ENCODE peak calls at places on chromosomes 5 and 9, in five cellular contexts. Z, V, R, O and Q are unnamed samples.

GRCh38 chr5:172454355-172455086 is at the start of gene SH3PXD2B:
- DNase-seq in Z (peak; percentile 57), V (no peak), R (peak; percentile 55), O (peak; percentile 51), Q (peak; percentile 75)

GRCh38 chr5:123124495-123125171 is 35.6 kb downstream of the PRDM6 start:
- DNase-seq in Z (no peak), V (no peak), R (no peak), O (no peak), Q (no peak)

GRCh38 chr9:71268871-71269640 is 147.6 kb upstream of the TRPM3 start:
- DNase-seq in Z (no peak), V (no peak), R (no peak), O (no peak), Q (no peak)

GRCh38 chr9:127129718-127130085 is 7.3 kb upstream of the ANGPTL2 start:
- DNase-seq in Z (no peak), V (no peak), R (no peak), O (no peak), Q (no peak)

GRCh38 chr9:35396560-35397215 is 93.2 kb upstream of the RUSC2 start:
- DNase-seq in Z (no peak), V (no peak), R (no peak), O (no peak), Q (no peak)

GRCh38 chr9:136305822-136306690 is 2.2 kb upstream of the CCDC187 start:
- DNase-seq in Z (no peak), V (no peak), R (no peak), O (no peak), Q (peak; percentile 66)

GRCh38 chr5:86837610-86838009 is 219.9 kb downstream of the COX7C start:
- DNase-seq in Z (no peak), V (no peak), R (no peak), O (peak; percentile 18), Q (no peak)

GRCh38 chr5:30102185-30102584 is 1091.3 kb upstream of the CDH6 start:
- DNase-seq in Z (no peak), V (no peak), R (no peak), O (no peak), Q (no peak)

GRCh38 chr5:157990583-157991181 is 131.7 kb upstream of the CLINT1 start:
- DNase-seq in Z (no peak), V (no peak), R (no peak), O (no peak), Q (no peak)

GRCh38 chr5:133953568-133954145 is 14.8 kb downstream of the C5orf15 start:
- DNase-seq in Z (no peak), V (no peak), R (no peak), O (no peak), Q (no peak)
- H3K27ac ChIP-seq in Z (no peak overlapping the region), V (peak overlapping the region; percentile 80), R (no peak overlapping the region), O (peak overlapping the region; percentile 54), Q (no peak overlapping the region)

GRCh38 chr5:112350626-112351025 is 68.5 kb downstream of the EPB41L4A start:
- DNase-seq in Z (no peak), V (no peak), R (no peak), O (no peak), Q (no peak)
- H3K27ac ChIP-seq in Z (no peak overlapping the region), V (no peak overlapping the region), R (no peak overlapping the region), O (no peak overlapping the region), Q (no peak overlapping the region)

GRCh38 chr5:142833517-142834446 is 63.6 kb downstream of the ARHGAP26 start:
- DNase-seq in Z (no peak), V (no peak), R (no peak), O (no peak), Q (no peak)
- H3K27ac ChIP-seq in Z (no peak overlapping the region), V (no peak overlapping the region), R (no peak overlapping the region), O (no peak overlapping the region), Q (no peak overlapping the region)

GRCh38 chr5:9559965-9560364 is 14.1 kb upstream of the SEMA5A start:
- DNase-seq in Z (no peak), V (no peak), R (no peak), O (no peak), Q (no peak)
- H3K27ac ChIP-seq in Z (no peak overlapping the region), V (no peak overlapping the region), R (no peak overlapping the region), O (no peak overlapping the region), Q (no peak overlapping the region)

DNA sequence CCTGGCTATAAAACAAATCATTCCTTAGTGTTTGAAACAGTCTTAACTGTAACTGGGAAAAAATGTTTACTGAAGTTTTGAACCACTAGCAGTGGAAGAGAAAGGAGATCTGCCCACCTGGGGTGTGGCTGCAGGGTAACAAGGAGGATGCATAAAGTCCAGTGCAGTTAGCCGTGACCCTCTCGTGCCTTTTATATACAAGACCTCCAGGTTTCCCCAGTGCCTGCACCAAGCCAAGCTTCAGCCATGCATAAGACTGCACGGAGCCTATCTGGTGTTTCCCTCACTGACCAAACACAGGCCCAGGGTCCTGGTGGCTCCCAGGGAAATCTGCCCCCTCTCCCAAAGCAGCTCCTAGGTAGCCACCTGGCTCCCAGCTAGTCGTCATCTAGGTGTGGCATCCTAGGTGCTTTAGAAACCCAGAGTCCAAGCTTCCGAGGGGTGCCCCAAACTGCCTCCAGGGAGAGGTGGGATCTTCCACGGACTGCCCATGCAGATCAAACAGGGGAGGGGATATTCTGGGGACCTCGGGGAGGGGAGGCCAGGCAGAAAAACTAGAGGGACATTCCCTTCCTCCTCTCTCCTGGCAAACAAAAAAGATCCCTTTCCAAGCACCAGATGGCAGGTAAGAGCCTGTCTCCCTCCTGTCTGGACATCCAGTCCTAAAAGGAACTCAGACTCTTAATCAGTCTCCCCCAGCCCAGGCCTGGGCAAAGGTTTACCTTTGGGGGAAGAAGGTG is 2.7 kb downstream of the SHB start:
- DNase-seq in Z (no peak), V (no peak), R (no peak), O (no peak), Q (no peak)
- H3K27ac ChIP-seq in Z (no peak overlapping the region), V (no peak overlapping the region), R (no peak overlapping the region), O (peak overlapping the region; percentile 82), Q (no peak overlapping the region)

GRCh38 chr9:89555426-89556375 is 49.1 kb upstream of the GADD45G start:
- DNase-seq in Z (no peak), V (no peak), R (peak; percentile 75), O (no peak), Q (no peak)

GRCh38 chr9:89558500-89558899 is 46.3 kb upstream of the GADD45G start:
- DNase-seq in Z (no peak), V (no peak), R (no peak), O (no peak), Q (no peak)

GRCh38 chr9:89562186-89562814 is 42.5 kb upstream of the GADD45G start:
- DNase-seq in Z (no peak), V (no peak), R (no peak), O (peak; percentile 6), Q (no peak)

GRCh38 chr9:89555016-89555415 is 49.8 kb upstream of the GADD45G start:
- DNase-seq in Z (no peak), V (no peak), R (no peak), O (no peak), Q (no peak)

GRCh38 chr9:89558948-89559347 is 45.9 kb upstream of the GADD45G start:
- DNase-seq in Z (no peak), V (no peak), R (no peak), O (no peak), Q (no peak)
- H3K27ac ChIP-seq in Z (no peak overlapping the region), V (no peak overlapping the region), R (no peak overlapping the region), O (no peak overlapping the region), Q (no peak overlapping the region)